ENCODE peak calls at places on chromosomes 7 and 10, in five cellular contexts. One of them, this sample, is unnamed.
A peak's percentile ranks its signal among the peaks of the same experiment; 100 is the strongest.

GRCh38 chr7:2812119-2812487 is 32.0 kb downstream of the GNA12 start:
- DNase-seq in left colon: no peak
- DNase-seq in kidney glomerular epithelial cell: no peak
- DNase-seq in Right ventricle myocardium inferior: peak; percentile 61
- DNase-seq in DMS79: no peak
- DNase-seq in this sample: no peak

GRCh38 chr10:11959966-11960365 is 82.6 kb downstream of the UPF2 start:
- DNase-seq in left colon: no peak
- DNase-seq in kidney glomerular epithelial cell: no peak
- DNase-seq in Right ventricle myocardium inferior: no peak
- DNase-seq in DMS79: no peak
- DNase-seq in this sample: no peak

GRCh38 chr10:31136951-31137885 is 105.6 kb upstream of the ZNF438 start:
- DNase-seq in left colon: no peak
- DNase-seq in kidney glomerular epithelial cell: no peak
- DNase-seq in Right ventricle myocardium inferior: no peak
- DNase-seq in DMS79: no peak
- DNase-seq in this sample: no peak

GRCh38 chr10:63115732-63116383 is 17.3 kb upstream of the NRBF2 start:
- DNase-seq in left colon: no peak
- DNase-seq in kidney glomerular epithelial cell: no peak
- DNase-seq in Right ventricle myocardium inferior: peak; percentile 83
- DNase-seq in DMS79: no peak
- DNase-seq in this sample: peak; percentile 46

GRCh38 chr10:58743466-58744115 is 230.9 kb downstream of the BICC1 start:
- DNase-seq in left colon: no peak
- DNase-seq in kidney glomerular epithelial cell: no peak
- DNase-seq in Right ventricle myocardium inferior: no peak
- DNase-seq in DMS79: no peak
- DNase-seq in this sample: no peak

GRCh38 chr7:148344406-148344805 is 246.2 kb upstream of the C7orf33 start:
- DNase-seq in left colon: no peak
- DNase-seq in kidney glomerular epithelial cell: no peak
- DNase-seq in Right ventricle myocardium inferior: no peak
- DNase-seq in DMS79: no peak
- DNase-seq in this sample: no peak

GRCh38 chr7:47000561-47000960 is 581.4 kb downstream of the TNS3 start:
- DNase-seq in left colon: no peak
- DNase-seq in kidney glomerular epithelial cell: no peak
- DNase-seq in Right ventricle myocardium inferior: no peak
- DNase-seq in DMS79: no peak
- DNase-seq in this sample: no peak

GRCh38 chr7:2069472-2069860 is 163.3 kb downstream of the MAD1L1 start:
- DNase-seq in left colon: no peak
- DNase-seq in kidney glomerular epithelial cell: no peak
- DNase-seq in Right ventricle myocardium inferior: no peak
- DNase-seq in DMS79: no peak
- DNase-seq in this sample: no peak

GRCh38 chr10:48945441-48946143 is 6.0 kb upstream of the LRRC18 start:
- DNase-seq in left colon: peak; percentile 41
- DNase-seq in kidney glomerular epithelial cell: no peak
- DNase-seq in Right ventricle myocardium inferior: no peak
- DNase-seq in DMS79: no peak
- DNase-seq in this sample: peak; percentile 35

GRCh38 chr10:50990568-50991495 is 83.5 kb upstream of the PRKG1 start:
- DNase-seq in left colon: peak; percentile 53
- DNase-seq in kidney glomerular epithelial cell: no peak
- DNase-seq in Right ventricle myocardium inferior: peak; percentile 78
- DNase-seq in DMS79: no peak
- DNase-seq in this sample: peak; percentile 61

GRCh38 chr10:128879441-128880175 is 587.4 kb upstream of the MGMT start:
- DNase-seq in left colon: no peak
- DNase-seq in kidney glomerular epithelial cell: no peak
- DNase-seq in Right ventricle myocardium inferior: no peak
- DNase-seq in DMS79: no peak
- DNase-seq in this sample: no peak

GRCh38 chr7:24786941-24787340 is 29.7 kb upstream of the GSDME start:
- DNase-seq in left colon: no peak
- DNase-seq in kidney glomerular epithelial cell: peak; percentile 77
- DNase-seq in Right ventricle myocardium inferior: no peak
- DNase-seq in DMS79: no peak
- DNase-seq in this sample: no peak

GRCh38 chr7:46942574-46942973 is 639.3 kb downstream of the TNS3 start:
- DNase-seq in left colon: no peak
- DNase-seq in kidney glomerular epithelial cell: no peak
- DNase-seq in Right ventricle myocardium inferior: no peak
- DNase-seq in DMS79: no peak
- DNase-seq in this sample: no peak

GRCh38 chr7:35248576-35249536 is 5.0 kb downstream of the TBX20 start:
- DNase-seq in left colon: no peak
- DNase-seq in kidney glomerular epithelial cell: no peak
- DNase-seq in Right ventricle myocardium inferior: no peak
- DNase-seq in DMS79: no peak
- DNase-seq in this sample: no peak

GRCh38 chr7:84125654-84126053 is 68.9 kb downstream of the SEMA3A start:
- DNase-seq in left colon: no peak
- DNase-seq in kidney glomerular epithelial cell: no peak
- DNase-seq in Right ventricle myocardium inferior: no peak
- DNase-seq in DMS79: no peak
- DNase-seq in this sample: no peak

GRCh38 chr10:2782265-2782664 is 285.1 kb upstream of the PFKP start:
- DNase-seq in left colon: no peak
- DNase-seq in kidney glomerular epithelial cell: no peak
- DNase-seq in Right ventricle myocardium inferior: no peak
- DNase-seq in DMS79: no peak
- DNase-seq in this sample: no peak

GRCh38 chr10:73480158-73480557 is 15.7 kb downstream of the PPP3CB start:
- DNase-seq in left colon: no peak
- DNase-seq in kidney glomerular epithelial cell: peak; percentile 46
- DNase-seq in Right ventricle myocardium inferior: no peak
- DNase-seq in DMS79: no peak
- DNase-seq in this sample: no peak

GRCh38 chr7:128099204-128099671 is 68.0 kb upstream of the LRRC4 start:
- DNase-seq in left colon: no peak
- DNase-seq in kidney glomerular epithelial cell: no peak
- DNase-seq in Right ventricle myocardium inferior: peak; percentile 60
- DNase-seq in DMS79: no peak
- DNase-seq in this sample: no peak

GRCh38 chr7:33973235-33974015 is 68.1 kb downstream of the BMPER start:
- DNase-seq in left colon: no peak
- DNase-seq in kidney glomerular epithelial cell: no peak
- DNase-seq in Right ventricle myocardium inferior: no peak
- DNase-seq in DMS79: no peak
- DNase-seq in this sample: no peak

GRCh38 chr10:132227851-132228390 is 41.2 kb downstream of the DPYSL4 start:
- DNase-seq in left colon: no peak
- DNase-seq in kidney glomerular epithelial cell: no peak
- DNase-seq in Right ventricle myocardium inferior: peak; percentile 63
- DNase-seq in DMS79: no peak
- DNase-seq in this sample: no peak

GRCh38 chr7:13179011-13179574 is 491.7 kb downstream of the ARL4A start:
- DNase-seq in left colon: no peak
- DNase-seq in kidney glomerular epithelial cell: no peak
- DNase-seq in Right ventricle myocardium inferior: no peak
- DNase-seq in DMS79: no peak
- DNase-seq in this sample: no peak

GRCh38 chr7:18496336-18496700 is 769 bp downstream of the HDAC9 start:
- DNase-seq in left colon: no peak
- DNase-seq in kidney glomerular epithelial cell: no peak
- DNase-seq in Right ventricle myocardium inferior: no peak
- DNase-seq in DMS79: no peak
- DNase-seq in this sample: no peak

GRCh38 chr10:131650169-131650705 is 250.6 kb upstream of the PPP2R2D start:
- DNase-seq in left colon: no peak
- DNase-seq in kidney glomerular epithelial cell: no peak
- DNase-seq in Right ventricle myocardium inferior: no peak
- DNase-seq in DMS79: no peak
- DNase-seq in this sample: no peak

GRCh38 chr10:73044378-73045285 is 52.0 kb downstream of the P4HA1 start:
- DNase-seq in left colon: no peak
- DNase-seq in kidney glomerular epithelial cell: peak; percentile 32
- DNase-seq in Right ventricle myocardium inferior: no peak
- DNase-seq in DMS79: no peak
- DNase-seq in this sample: no peak

GRCh38 chr7:542935-543789 is 23.5 kb upstream of the PDGFA start:
- DNase-seq in left colon: no peak
- DNase-seq in kidney glomerular epithelial cell: peak; percentile 81
- DNase-seq in Right ventricle myocardium inferior: peak; percentile 69
- DNase-seq in DMS79: no peak
- DNase-seq in this sample: no peak

GRCh38 chr10:6114758-6115410 is 26.1 kb downstream of the RBM17 start:
- DNase-seq in left colon: no peak
- DNase-seq in kidney glomerular epithelial cell: peak; percentile 12
- DNase-seq in Right ventricle myocardium inferior: no peak
- DNase-seq in DMS79: no peak
- DNase-seq in this sample: no peak

GRCh38 chr7:105141068-105141467 is 127.1 kb downstream of the KMT2E start:
- DNase-seq in left colon: no peak
- DNase-seq in kidney glomerular epithelial cell: no peak
- DNase-seq in Right ventricle myocardium inferior: no peak
- DNase-seq in DMS79: no peak
- DNase-seq in this sample: no peak

GRCh38 chr7:144529269-144529926 is 125.9 kb upstream of the NOBOX start:
- DNase-seq in left colon: no peak
- DNase-seq in kidney glomerular epithelial cell: peak; percentile 89
- DNase-seq in Right ventricle myocardium inferior: no peak
- DNase-seq in DMS79: no peak
- DNase-seq in this sample: no peak

GRCh38 chr10:11891776-11892486 is 68.8 kb downstream of the PROSER2 start:
- DNase-seq in left colon: no peak
- DNase-seq in kidney glomerular epithelial cell: no peak
- DNase-seq in Right ventricle myocardium inferior: no peak
- DNase-seq in DMS79: no peak
- DNase-seq in this sample: no peak

This sample was measured in transverse colon.